ENCODE peak calls at places on chromosomes 2 and 18, in nine cellular contexts. N is GM10248, T is ovary, H is WTC11, P is astrocyte of the spinal cord, V is pancreas, Y is breast epithelium, M is adrenal gland, S is heart right ventricle. U is an unnamed sample.

GRCh38 chr18:76578571-76579300 is 83.7 kb upstream of the ZNF516 start:
- DNase-seq in M (no peak), P (no peak), Y (no peak), V (no peak), N (no peak), T (no peak), H (no peak), S (no peak), U (no peak)

GRCh38 chr2:153891061-153891460 is 19.3 kb downstream of the GALNT13 start:
- DNase-seq in V (no peak), H (no peak), N (no peak), P (no peak), S (no peak), Y (no peak), M (no peak), T (no peak), U (no peak)

GRCh38 chr2:197497301-197497700 is 2.3 kb downstream of the HSPD1 start:
- DNase-seq in P (no peak), H (no peak), T (no peak), V (no peak), N (no peak), M (no peak), Y (no peak), S (no peak), U (no peak)

GRCh38 chr18:57784034-57784815 is 18.9 kb downstream of the ATP8B1 start:
- DNase-seq in H (no peak), M (no peak), Y (no peak), N (no peak), V (no peak), S (no peak), T (no peak), P (peak; percentile 75), U (no peak)

GRCh38 chr2:159606287-159606686 is 10.1 kb downstream of the BAZ2B start:
- DNase-seq in T (no peak), P (no peak), S (no peak), M (no peak), H (no peak), Y (no peak), N (no peak), V (no peak), U (no peak)

GRCh38 chr18:26442139-26442538 is 106.2 kb downstream of the KCTD1 start:
- DNase-seq in M (no peak), N (no peak), Y (no peak), P (no peak), T (no peak), V (no peak), H (no peak), S (no peak), U (no peak)

GRCh38 chr2:40448476-40449079 is 3.3 kb downstream of the SLC8A1 start:
- DNase-seq in Y (no peak), N (no peak), V (no peak), T (no peak), H (no peak), S (no peak), M (no peak), P (no peak), U (no peak)

GRCh38 chr2:76415821-76416220 is 705.1 kb upstream of the GCFC2 start:
- DNase-seq in N (peak; percentile 16), S (no peak), V (no peak), T (no peak), P (no peak), Y (no peak), H (no peak), M (no peak), U (no peak)

GRCh38 chr2:13414907-13415306 is 698.2 kb downstream of the TRIB2 start:
- DNase-seq in T (no peak), Y (no peak), V (no peak), N (no peak), H (no peak), M (no peak), S (no peak), P (no peak), U (no peak)

GRCh38 chr2:40220177-40220925 is 231.5 kb downstream of the SLC8A1 start:
- DNase-seq in H (no peak), P (peak; percentile 49), T (peak; percentile 24), Y (no peak), V (no peak), S (peak; percentile 30), M (no peak), N (no peak), U (no peak)

GRCh38 chr2:120497261-120497977 is 151.5 kb downstream of the INHBB start:
- DNase-seq in H (no peak), P (no peak), Y (no peak), M (no peak), N (no peak), T (no peak), V (peak; percentile 21), S (no peak), U (no peak)

GRCh38 chr2:8165550-8165949 is 516.3 kb upstream of the ID2 start:
- DNase-seq in S (no peak), M (no peak), Y (no peak), N (no peak), T (no peak), H (no peak), V (no peak), P (no peak), U (no peak)

GRCh38 chr18:23738575-23738974 is 49.3 kb downstream of the LAMA3 start:
- DNase-seq in N (no peak), Y (no peak), P (no peak), M (no peak), V (no peak), H (no peak), T (no peak), S (no peak), U (no peak)

GRCh38 chr2:215921884-215922283 is 91.5 kb downstream of the MREG start:
- DNase-seq in T (no peak), H (no peak), M (peak; percentile 35), Y (no peak), N (no peak), V (no peak), P (peak; percentile 94), S (no peak), U (no peak)

GRCh38 chr2:237434916-237435315 is 21.0 kb upstream of the COL6A3 start:
- DNase-seq in M (no peak), Y (no peak), S (no peak), T (no peak), N (no peak), P (peak; percentile 85), V (no peak), H (no peak), U (no peak)

DNA sequence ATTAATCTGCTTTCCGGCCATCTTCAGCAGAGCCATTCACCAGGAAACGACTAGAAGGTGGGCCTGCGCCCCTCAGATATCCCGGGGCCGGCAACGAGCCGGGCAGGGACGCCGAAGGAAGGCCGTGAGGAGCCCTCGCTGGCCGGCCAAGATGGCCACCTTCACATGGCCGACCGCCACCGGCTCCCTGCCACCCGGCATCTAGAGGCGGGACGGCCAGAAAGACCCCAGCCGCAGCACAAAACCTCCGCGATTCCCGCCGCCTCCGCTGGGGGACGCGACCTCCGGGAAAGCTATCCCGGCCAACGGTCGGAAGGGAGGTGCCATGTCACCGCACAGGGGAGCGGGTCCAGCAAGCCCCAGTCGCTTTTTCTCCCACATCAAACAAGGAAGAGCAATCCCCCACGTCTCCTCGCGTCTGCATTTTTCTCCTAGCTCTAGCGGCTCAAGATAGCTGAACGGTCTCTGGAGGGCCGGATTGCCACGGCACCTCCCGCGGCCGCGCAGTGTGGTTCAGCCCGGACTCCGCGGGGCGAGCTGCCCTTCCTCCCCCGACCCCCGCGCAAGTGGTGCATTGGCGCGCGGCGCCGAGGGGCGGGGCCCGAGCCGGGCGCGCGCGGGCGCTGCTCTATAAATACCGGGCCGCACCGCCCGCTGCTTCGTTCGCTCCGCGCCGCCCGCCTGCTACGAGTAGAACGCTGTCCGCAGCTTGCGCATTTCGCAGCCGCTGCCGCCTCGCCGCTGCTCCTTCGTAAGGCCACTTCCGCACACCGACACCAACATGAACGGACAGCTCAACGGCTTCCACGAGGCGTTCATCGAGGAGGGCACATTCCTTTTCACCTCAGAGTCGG is at the start of gene MAT2A:
- DNase-seq in Y (peak; percentile 90), M (peak; percentile 93), T (peak; percentile 97), P (peak; percentile 95), S (peak; percentile 96), V (peak; percentile 98), H (peak; percentile 98), N (peak; percentile 95), U (peak; percentile 94)
- TF ChIP-seq CTCF in Y (peak; percentile 88), M (peak; percentile 68), T (peak; percentile 92), P (peak; percentile 80), S (peak; percentile 74), V (peak; percentile 76), H (peak; percentile 45), N (peak; percentile 71), U (no peak)

GRCh38 chr2:53088062-53088461 is 679.5 kb upstream of the CHAC2 start:
- DNase-seq in T (no peak), S (no peak), N (no peak), H (no peak), Y (no peak), P (no peak), V (no peak), M (no peak), U (no peak)
- TF ChIP-seq CTCF in T (no peak), S (no peak), N (no peak), H (no peak), Y (no peak), P (no peak), V (no peak), M (no peak), U (no peak)

DNA sequence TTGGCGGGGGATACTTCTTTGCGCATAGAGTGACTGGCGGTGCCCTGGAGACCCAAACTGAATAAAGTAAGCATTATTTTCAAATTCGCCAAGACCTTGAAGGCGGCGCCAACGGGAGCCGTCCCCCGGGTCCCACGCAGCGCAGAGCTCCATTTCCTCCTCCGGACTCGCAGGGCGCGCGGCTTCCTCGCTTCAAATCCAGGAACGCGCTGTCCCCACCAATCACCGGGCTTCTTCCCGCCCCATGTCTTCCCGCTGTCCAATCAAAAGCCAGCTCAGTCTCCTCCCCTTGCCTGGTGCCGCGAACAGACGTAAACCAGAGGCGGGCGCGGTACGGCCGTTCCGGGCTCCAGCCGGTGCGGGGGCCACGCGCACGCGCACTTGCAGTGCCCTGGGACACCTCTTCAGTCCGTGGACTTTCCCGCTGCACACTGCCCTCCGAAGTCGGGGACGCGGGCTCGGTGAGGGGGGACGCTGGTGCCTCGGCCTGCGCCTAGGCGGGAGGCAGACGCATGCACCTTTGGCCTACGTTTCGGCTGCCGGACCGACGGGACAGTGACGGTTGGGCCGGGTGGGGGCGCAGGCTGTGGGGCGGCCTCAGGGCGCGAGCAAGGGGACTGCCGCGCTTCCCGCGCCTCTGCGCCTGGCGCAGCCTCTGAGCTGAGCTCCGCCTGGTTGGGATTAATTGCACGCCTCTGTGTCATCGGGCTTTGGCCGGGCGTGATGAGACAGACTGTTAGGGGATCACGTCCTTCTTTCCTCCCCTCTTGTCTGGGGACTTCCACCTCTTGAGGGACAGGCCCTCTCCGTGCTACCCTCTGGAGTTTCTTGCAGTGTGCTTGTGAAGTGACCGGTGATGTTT is at the start of gene CEP192:
- DNase-seq in V (peak; percentile 96), H (peak; percentile 95), T (peak; percentile 96), Y (peak; percentile 97), N (peak; percentile 97), S (peak; percentile 98), P (peak; percentile 99), M (peak; percentile 98), U (peak; percentile 93)
- TF ChIP-seq CTCF in V (no peak), H (no peak), T (no peak), Y (no peak), N (no peak), S (no peak), P (no peak), M (no peak), U (no peak)

GRCh38 chr2:235675678-235676535 is 182.1 kb downstream of the AGAP1 start:
- DNase-seq in N (no peak), T (no peak), H (no peak), Y (no peak), M (no peak), P (peak; percentile 41), V (peak; percentile 3), S (no peak), U (no peak)
- TF ChIP-seq CTCF in N (no peak), T (no peak), H (no peak), Y (no peak), M (no peak), P (no peak), V (no peak), S (no peak), U (no peak)